ENCODE peak calls at places on chromosomes 13 and 19, in six cellular contexts. One of them, this sample, is unnamed.

GRCh38 chr13:94994506-94994905 is 282.2 kb upstream of the SOX21 start:
- DNase-seq in left lung: no peak
- DNase-seq in left ventricle myocardium inferior: no peak
- DNase-seq in spleen: no peak
- DNase-seq in ovary: no peak
- DNase-seq in transverse colon: no peak
- DNase-seq in this sample: no peak

GRCh38 chr19:13969897-13970296 is 17.6 kb downstream of the DCAF15 start:
- DNase-seq in spleen: no peak
- DNase-seq in ovary: no peak
- DNase-seq in left ventricle myocardium inferior: no peak
- DNase-seq in transverse colon: no peak
- DNase-seq in left lung: no peak
- DNase-seq in this sample: no peak

GRCh38 chr19:32233885-32234284 is 111.5 kb upstream of the ZNF507 start:
- DNase-seq in ovary: no peak
- DNase-seq in spleen: no peak
- DNase-seq in transverse colon: no peak
- DNase-seq in left lung: no peak
- DNase-seq in left ventricle myocardium inferior: no peak
- DNase-seq in this sample: no peak

GRCh38 chr13:44676534-44676933 is 100.4 kb upstream of the TSC22D1 start:
- DNase-seq in ovary: no peak
- DNase-seq in left ventricle myocardium inferior: no peak
- DNase-seq in transverse colon: no peak
- DNase-seq in spleen: no peak
- DNase-seq in left lung: no peak
- DNase-seq in this sample: no peak

GRCh38 chr13:93004919-93005318 is 221.7 kb upstream of the GPC6 start:
- DNase-seq in spleen: no peak
- DNase-seq in ovary: no peak
- DNase-seq in left ventricle myocardium inferior: no peak
- DNase-seq in left lung: no peak
- DNase-seq in transverse colon: no peak
- DNase-seq in this sample: no peak

GRCh38 chr19:54462713-54463530 is 656 bp downstream of the LENG9 start:
- DNase-seq in left lung: peak; percentile 80
- DNase-seq in left ventricle myocardium inferior: peak; percentile 82
- DNase-seq in ovary: peak; percentile 65
- DNase-seq in transverse colon: peak; percentile 80
- DNase-seq in spleen: peak; percentile 94
- DNase-seq in this sample: peak; percentile 73

GRCh38 chr13:23984541-23984940 is 87.2 kb upstream of the C1QTNF9B start:
- DNase-seq in transverse colon: no peak
- DNase-seq in left lung: peak; percentile 49
- DNase-seq in spleen: no peak
- DNase-seq in ovary: no peak
- DNase-seq in left ventricle myocardium inferior: no peak
- DNase-seq in this sample: no peak

GRCh38 chr13:75739244-75739868 is 103.2 kb downstream of the LMO7 start:
- DNase-seq in ovary: no peak
- DNase-seq in left lung: no peak
- DNase-seq in spleen: no peak
- DNase-seq in left ventricle myocardium inferior: no peak
- DNase-seq in transverse colon: no peak
- DNase-seq in this sample: no peak

GRCh38 chr19:13795595-13796300 is 505 bp downstream of the ZSWIM4 start:
- DNase-seq in transverse colon: no peak
- DNase-seq in left ventricle myocardium inferior: no peak
- DNase-seq in spleen: no peak
- DNase-seq in left lung: no peak
- DNase-seq in ovary: peak; percentile 52
- DNase-seq in this sample: peak; percentile 24

GRCh38 chr19:31066385-31066784 is 282.9 kb downstream of the TSHZ3 start:
- DNase-seq in spleen: no peak
- DNase-seq in transverse colon: no peak
- DNase-seq in left lung: no peak
- DNase-seq in left ventricle myocardium inferior: no peak
- DNase-seq in ovary: no peak
- DNase-seq in this sample: no peak

GRCh38 chr13:73235385-73235784 is 176.6 kb downstream of the KLF5 start:
- DNase-seq in ovary: no peak
- DNase-seq in transverse colon: no peak
- DNase-seq in left ventricle myocardium inferior: no peak
- DNase-seq in left lung: no peak
- DNase-seq in spleen: no peak
- DNase-seq in this sample: no peak

GRCh38 chr19:29673451-29674371 is 8.4 kb downstream of the PLEKHF1 start:
- DNase-seq in left lung: no peak
- DNase-seq in transverse colon: no peak
- DNase-seq in spleen: peak; percentile 84
- DNase-seq in left ventricle myocardium inferior: no peak
- DNase-seq in ovary: no peak
- DNase-seq in this sample: no peak

GRCh38 chr19:54189668-54190502 is 505 bp upstream of the MBOAT7 start:
- DNase-seq in ovary: peak; percentile 100
- DNase-seq in left lung: peak; percentile 100
- DNase-seq in transverse colon: peak; percentile 100
- DNase-seq in spleen: peak; percentile 100
- DNase-seq in left ventricle myocardium inferior: peak; percentile 100
- DNase-seq in this sample: peak; percentile 100

GRCh38 chr13:110340812-110341444 is 33.8 kb downstream of the COL4A2 start:
- DNase-seq in left lung: peak; percentile 66
- DNase-seq in transverse colon: peak; percentile 76
- DNase-seq in spleen: peak; percentile 85
- DNase-seq in left ventricle myocardium inferior: peak; percentile 83
- DNase-seq in ovary: peak; percentile 75
- DNase-seq in this sample: peak; percentile 84

GRCh38 chr19:49824662-49825061 is 6.6 kb downstream of the MED25 start:
- DNase-seq in left ventricle myocardium inferior: no peak
- DNase-seq in spleen: no peak
- DNase-seq in transverse colon: no peak
- DNase-seq in ovary: no peak
- DNase-seq in left lung: no peak
- DNase-seq in this sample: no peak

GRCh38 chr19:46428278-46429141 is at the start of gene PNMA8C:
- DNase-seq in ovary: peak; percentile 62
- DNase-seq in left lung: peak; percentile 54
- DNase-seq in left ventricle myocardium inferior: peak; percentile 75
- DNase-seq in transverse colon: peak; percentile 50
- DNase-seq in spleen: peak; percentile 89
- DNase-seq in this sample: peak; percentile 78

GRCh38 chr13:45512148-45512498 is 47.4 kb downstream of the COG3 start:
- DNase-seq in transverse colon: no peak
- DNase-seq in spleen: no peak
- DNase-seq in left ventricle myocardium inferior: no peak
- DNase-seq in left lung: no peak
- DNase-seq in ovary: no peak
- DNase-seq in this sample: no peak

GRCh38 chr19:35195822-35196221 is 32.7 kb downstream of the FAM187B start:
- DNase-seq in left ventricle myocardium inferior: no peak
- DNase-seq in ovary: no peak
- DNase-seq in left lung: no peak
- DNase-seq in transverse colon: no peak
- DNase-seq in spleen: no peak
- DNase-seq in this sample: no peak

GRCh38 chr13:90414691-90415596 is 932.5 kb upstream of the MIR17HG start:
- DNase-seq in spleen: no peak
- DNase-seq in left lung: no peak
- DNase-seq in transverse colon: no peak
- DNase-seq in ovary: no peak
- DNase-seq in left ventricle myocardium inferior: no peak
- DNase-seq in this sample: no peak

GRCh38 chr19:52689804-52690394 is 44.9 kb downstream of the ZNF611 start:
- DNase-seq in ovary: peak; percentile 46
- DNase-seq in transverse colon: peak; percentile 30
- DNase-seq in left lung: peak; percentile 66
- DNase-seq in left ventricle myocardium inferior: peak; percentile 33
- DNase-seq in spleen: peak; percentile 84
- DNase-seq in this sample: peak; percentile 39

GRCh38 chr13:73940098-73940497 is 194.1 kb downstream of the KLF12 start:
- DNase-seq in left ventricle myocardium inferior: peak; percentile 27
- DNase-seq in spleen: no peak
- DNase-seq in ovary: no peak
- DNase-seq in left lung: no peak
- DNase-seq in transverse colon: no peak
- DNase-seq in this sample: no peak

GRCh38 chr13:50162001-50162400 is 146.8 kb downstream of the KCNRG start:
- DNase-seq in left ventricle myocardium inferior: no peak
- DNase-seq in transverse colon: no peak
- DNase-seq in left lung: no peak
- DNase-seq in ovary: no peak
- DNase-seq in spleen: no peak
- DNase-seq in this sample: no peak

GRCh38 chr19:58519087-58519354 is 589 bp downstream of the ZBTB45 start:
- DNase-seq in left ventricle myocardium inferior: peak; percentile 58
- DNase-seq in ovary: peak; percentile 59
- DNase-seq in spleen: no peak
- DNase-seq in transverse colon: peak; percentile 70
- DNase-seq in left lung: peak; percentile 65
- DNase-seq in this sample: peak; percentile 70

DNA sequence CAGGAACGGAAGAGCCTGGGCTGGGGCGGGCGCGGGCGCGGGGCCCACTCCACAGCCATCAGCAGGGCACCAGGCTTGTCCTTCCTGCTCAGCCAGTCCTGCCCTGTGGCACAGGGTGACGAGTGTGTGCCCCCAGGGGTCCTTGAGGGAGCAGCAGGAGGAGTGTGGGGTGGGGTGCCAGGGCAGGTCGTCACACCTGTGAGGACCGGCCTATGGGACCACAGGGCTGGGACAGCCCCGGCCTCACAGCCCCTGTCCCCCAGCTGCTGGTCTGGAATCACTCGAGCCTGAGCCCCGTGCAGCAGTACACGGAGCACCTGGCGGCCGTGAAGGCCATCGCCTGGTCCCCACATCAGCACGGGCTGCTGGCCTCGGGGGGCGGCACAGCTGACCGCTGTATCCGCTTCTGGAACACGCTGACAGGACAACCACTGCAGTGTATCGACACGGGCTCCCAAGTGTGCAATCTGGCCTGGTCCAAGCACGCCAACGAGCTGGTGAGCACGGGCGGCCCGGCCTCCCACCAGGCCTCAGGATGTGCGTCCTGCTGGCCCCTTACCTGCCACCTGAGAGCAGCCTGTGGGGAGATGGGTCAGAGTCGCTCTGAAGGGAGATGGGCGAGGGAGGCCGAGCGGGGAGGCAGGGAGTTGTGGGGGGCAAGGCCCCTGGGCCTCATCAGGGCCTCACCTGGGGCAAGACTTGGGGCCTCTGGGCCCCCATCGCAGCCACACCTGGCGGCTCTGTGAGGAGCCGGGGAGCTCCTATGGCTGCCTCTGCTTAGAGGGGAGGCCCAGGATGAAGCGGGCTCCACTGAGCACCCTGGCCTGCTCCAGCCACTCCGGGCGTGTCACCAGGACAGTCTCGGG is 6.6 kb upstream of the TEKTIP1 start:
- DNase-seq in spleen: no peak
- DNase-seq in left ventricle myocardium inferior: no peak
- DNase-seq in left lung: no peak
- DNase-seq in ovary: no peak
- DNase-seq in transverse colon: no peak
- DNase-seq in this sample: no peak
- TF ChIP-seq CTCF in spleen: no peak
- TF ChIP-seq CTCF in left ventricle myocardium inferior: no peak
- TF ChIP-seq CTCF in left lung: no peak
- TF ChIP-seq CTCF in ovary: no peak
- TF ChIP-seq CTCF in transverse colon: no peak
- TF ChIP-seq CTCF in this sample: no peak

DNA sequence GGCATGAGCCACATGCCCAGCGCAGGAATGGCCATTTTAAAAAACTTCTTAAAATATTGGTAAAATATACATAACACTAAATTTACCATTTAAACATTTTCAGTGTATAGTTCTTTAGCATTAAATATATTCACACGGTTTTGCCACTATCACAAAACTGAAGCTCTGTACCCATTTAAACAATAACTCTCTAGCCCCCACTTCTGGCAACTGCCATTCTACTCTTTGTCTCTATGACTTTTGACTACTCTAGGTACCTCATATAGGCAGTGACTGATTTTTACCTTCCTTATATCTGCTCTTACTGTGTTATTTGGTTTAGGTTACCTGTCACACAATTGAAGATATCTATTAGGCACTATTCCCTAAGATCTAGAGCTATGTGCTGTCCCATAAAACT is 2.3 kb upstream of the KBTBD7 start:
- DNase-seq in spleen: no peak
- DNase-seq in ovary: no peak
- DNase-seq in left lung: no peak
- DNase-seq in transverse colon: no peak
- DNase-seq in left ventricle myocardium inferior: no peak
- DNase-seq in this sample: peak; percentile 17
- TF ChIP-seq CTCF in spleen: no peak
- TF ChIP-seq CTCF in ovary: no peak
- TF ChIP-seq CTCF in left lung: no peak
- TF ChIP-seq CTCF in transverse colon: no peak
- TF ChIP-seq CTCF in left ventricle myocardium inferior: no peak
- TF ChIP-seq CTCF in this sample: no peak

GRCh38 chr19:9881720-9882119 is 46.6 kb downstream of the PIN1 start:
- DNase-seq in transverse colon: peak; percentile 61
- DNase-seq in left lung: no peak
- DNase-seq in spleen: no peak
- DNase-seq in left ventricle myocardium inferior: no peak
- DNase-seq in ovary: no peak
- DNase-seq in this sample: no peak

GRCh38 chr19:9883764-9884163 is 48.6 kb downstream of the PIN1 start:
- DNase-seq in ovary: no peak
- DNase-seq in left lung: no peak
- DNase-seq in left ventricle myocardium inferior: no peak
- DNase-seq in transverse colon: no peak
- DNase-seq in spleen: no peak
- DNase-seq in this sample: no peak

GRCh38 chr19:9883231-9883758 is 48.2 kb downstream of the PIN1 start:
- DNase-seq in spleen: no peak
- DNase-seq in transverse colon: no peak
- DNase-seq in left lung: no peak
- DNase-seq in left ventricle myocardium inferior: no peak
- DNase-seq in ovary: no peak
- DNase-seq in this sample: no peak

DNA sequence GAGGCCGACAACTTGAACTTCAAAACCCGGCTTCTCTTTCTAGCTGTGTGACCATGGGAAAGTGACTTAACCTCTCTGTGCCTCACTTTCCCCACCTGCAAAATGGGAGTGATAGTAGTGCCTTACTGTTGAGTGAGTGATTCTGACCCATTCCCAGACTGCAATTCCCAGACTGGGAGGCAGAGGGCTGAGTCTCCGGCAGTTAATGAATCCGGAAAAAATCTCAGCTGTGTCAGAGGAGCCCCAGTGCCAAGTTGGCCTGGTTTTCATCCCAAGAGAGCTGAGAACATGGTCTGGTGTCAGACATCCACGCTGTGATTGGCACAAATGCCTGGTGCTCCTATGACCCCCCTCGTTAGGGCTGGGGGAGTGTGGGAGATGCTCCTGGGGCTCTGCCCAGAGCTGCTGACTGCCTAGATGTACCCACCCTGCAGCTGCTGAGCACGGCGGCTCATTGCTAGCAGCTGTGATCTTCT is 50.0 kb downstream of the PIN1 start:
- DNase-seq in left ventricle myocardium inferior: peak; percentile 41
- DNase-seq in left lung: no peak
- DNase-seq in spleen: no peak
- DNase-seq in transverse colon: no peak
- DNase-seq in ovary: peak; percentile 22
- DNase-seq in this sample: no peak
- TF ChIP-seq CTCF in left ventricle myocardium inferior: peak; percentile 44
- TF ChIP-seq CTCF in left lung: peak; percentile 18
- TF ChIP-seq CTCF in spleen: no peak
- TF ChIP-seq CTCF in transverse colon: no peak
- TF ChIP-seq CTCF in ovary: no peak
- TF ChIP-seq CTCF in this sample: no peak

GRCh38 chr19:37990362-37990761 is 83.4 kb downstream of the SIPA1L3 start:
- DNase-seq in left lung: peak; percentile 57
- DNase-seq in left ventricle myocardium inferior: no peak
- DNase-seq in spleen: peak; percentile 25
- DNase-seq in transverse colon: no peak
- DNase-seq in ovary: no peak
- DNase-seq in this sample: no peak
- TF ChIP-seq CTCF in left lung: no peak
- TF ChIP-seq CTCF in left ventricle myocardium inferior: no peak
- TF ChIP-seq CTCF in spleen: no peak
- TF ChIP-seq CTCF in transverse colon: no peak
- TF ChIP-seq CTCF in ovary: no peak
- TF ChIP-seq CTCF in this sample: no peak

This sample was measured in activated CD8-positive, alpha-beta T cell treated with anti-CD3 and anti-CD28 coated beads for 36 hours.